ENCODE peak calls at places on chromosomes 12 and 14, in nine cellular contexts. One of them, this sample, is unnamed.

GRCh38 chr12:88895634-88896033 is 315.4 kb upstream of the KITLG start:
- DNase-seq in IMR-90: peak
- DNase-seq in MM.1S: no peak
- DNase-seq in foreskin fibroblast: peak
- DNase-seq in coronary artery: no peak
- DNase-seq in PC-9: no peak
- DNase-seq in tibial nerve: no peak
- DNase-seq in upper lobe of right lung: no peak
- DNase-seq in dorsolateral prefrontal cortex: no peak
- DNase-seq in this sample: no peak

GRCh38 chr14:93788557-93789365 is 476 bp upstream of the PRIMA1 start:
- DNase-seq in IMR-90: no peak
- DNase-seq in MM.1S: no peak
- DNase-seq in foreskin fibroblast: peak
- DNase-seq in coronary artery: no peak
- DNase-seq in PC-9: no peak
- DNase-seq in tibial nerve: no peak
- DNase-seq in upper lobe of right lung: no peak
- DNase-seq in dorsolateral prefrontal cortex: peak
- DNase-seq in this sample: no peak

GRCh38 chr12:13135336-13136178 is 32.1 kb upstream of the GSG1 start:
- DNase-seq in IMR-90: peak
- DNase-seq in MM.1S: no peak
- DNase-seq in foreskin fibroblast: peak
- DNase-seq in coronary artery: no peak
- DNase-seq in PC-9: peak
- DNase-seq in tibial nerve: no peak
- DNase-seq in upper lobe of right lung: peak
- DNase-seq in dorsolateral prefrontal cortex: peak
- DNase-seq in this sample: no peak

GRCh38 chr12:115960868-115961802 is 316.4 kb downstream of the MED13L start:
- DNase-seq in IMR-90: no peak
- DNase-seq in MM.1S: no peak
- DNase-seq in foreskin fibroblast: no peak
- DNase-seq in coronary artery: no peak
- DNase-seq in PC-9: no peak
- DNase-seq in tibial nerve: no peak
- DNase-seq in upper lobe of right lung: no peak
- DNase-seq in dorsolateral prefrontal cortex: no peak
- DNase-seq in this sample: no peak

GRCh38 chr14:22572562-22573058 is 16.4 kb downstream of the DAD1 start:
- DNase-seq in IMR-90: peak
- DNase-seq in MM.1S: no peak
- DNase-seq in foreskin fibroblast: peak
- DNase-seq in coronary artery: no peak
- DNase-seq in PC-9: no peak
- DNase-seq in tibial nerve: no peak
- DNase-seq in upper lobe of right lung: no peak
- DNase-seq in dorsolateral prefrontal cortex: no peak
- DNase-seq in this sample: no peak

GRCh38 chr14:56244138-56244789 is 126.1 kb downstream of the PELI2 start:
- DNase-seq in IMR-90: peak
- DNase-seq in MM.1S: no peak
- DNase-seq in foreskin fibroblast: peak
- DNase-seq in coronary artery: no peak
- DNase-seq in PC-9: no peak
- DNase-seq in tibial nerve: no peak
- DNase-seq in upper lobe of right lung: no peak
- DNase-seq in dorsolateral prefrontal cortex: no peak
- DNase-seq in this sample: no peak

GRCh38 chr12:27176765-27177164 is 67.3 kb upstream of the STK38L start:
- DNase-seq in IMR-90: peak
- DNase-seq in MM.1S: no peak
- DNase-seq in foreskin fibroblast: peak
- DNase-seq in coronary artery: no peak
- DNase-seq in PC-9: peak
- DNase-seq in tibial nerve: no peak
- DNase-seq in upper lobe of right lung: no peak
- DNase-seq in dorsolateral prefrontal cortex: no peak
- DNase-seq in this sample: no peak

GRCh38 chr12:3821441-3821840 is 51.8 kb downstream of the PARP11 start:
- DNase-seq in IMR-90: no peak
- DNase-seq in MM.1S: no peak
- DNase-seq in foreskin fibroblast: no peak
- DNase-seq in coronary artery: no peak
- DNase-seq in PC-9: no peak
- DNase-seq in tibial nerve: no peak
- DNase-seq in upper lobe of right lung: no peak
- DNase-seq in dorsolateral prefrontal cortex: no peak
- DNase-seq in this sample: no peak

GRCh38 chr12:47561746-47562145 is 144.1 kb downstream of the RPAP3 start:
- DNase-seq in IMR-90: no peak
- DNase-seq in MM.1S: no peak
- DNase-seq in foreskin fibroblast: peak
- DNase-seq in coronary artery: no peak
- DNase-seq in PC-9: no peak
- DNase-seq in tibial nerve: no peak
- DNase-seq in upper lobe of right lung: no peak
- DNase-seq in dorsolateral prefrontal cortex: no peak
- DNase-seq in this sample: no peak

GRCh38 chr14:24630872-24631477 is 3.0 kb downstream of the GZMB start:
- DNase-seq in IMR-90: peak
- DNase-seq in MM.1S: no peak
- DNase-seq in foreskin fibroblast: no peak
- DNase-seq in coronary artery: no peak
- DNase-seq in PC-9: no peak
- DNase-seq in tibial nerve: no peak
- DNase-seq in upper lobe of right lung: no peak
- DNase-seq in dorsolateral prefrontal cortex: no peak
- DNase-seq in this sample: no peak

GRCh38 chr12:10190558-10191388 is 11.9 kb downstream of the TMEM52B start:
- DNase-seq in IMR-90: peak
- DNase-seq in MM.1S: peak
- DNase-seq in foreskin fibroblast: peak
- DNase-seq in coronary artery: no peak
- DNase-seq in PC-9: peak
- DNase-seq in tibial nerve: peak
- DNase-seq in upper lobe of right lung: no peak
- DNase-seq in dorsolateral prefrontal cortex: peak
- DNase-seq in this sample: no peak

GRCh38 chr12:108498136-108498535 is 16.9 kb upstream of the FICD start:
- DNase-seq in IMR-90: no peak
- DNase-seq in MM.1S: no peak
- DNase-seq in foreskin fibroblast: no peak
- DNase-seq in coronary artery: no peak
- DNase-seq in PC-9: no peak
- DNase-seq in tibial nerve: no peak
- DNase-seq in upper lobe of right lung: no peak
- DNase-seq in dorsolateral prefrontal cortex: no peak
- DNase-seq in this sample: no peak

GRCh38 chr12:108491256-108491655 is 23.8 kb upstream of the FICD start:
- DNase-seq in IMR-90: no peak
- DNase-seq in MM.1S: no peak
- DNase-seq in foreskin fibroblast: no peak
- DNase-seq in coronary artery: no peak
- DNase-seq in PC-9: no peak
- DNase-seq in tibial nerve: no peak
- DNase-seq in upper lobe of right lung: no peak
- DNase-seq in dorsolateral prefrontal cortex: no peak
- DNase-seq in this sample: no peak

GRCh38 chr12:108495823-108496579 is 19.1 kb upstream of the FICD start:
- DNase-seq in IMR-90: no peak
- DNase-seq in MM.1S: no peak
- DNase-seq in foreskin fibroblast: no peak
- DNase-seq in coronary artery: no peak
- DNase-seq in PC-9: no peak
- DNase-seq in tibial nerve: no peak
- DNase-seq in upper lobe of right lung: no peak
- DNase-seq in dorsolateral prefrontal cortex: no peak
- DNase-seq in this sample: no peak

DNA sequence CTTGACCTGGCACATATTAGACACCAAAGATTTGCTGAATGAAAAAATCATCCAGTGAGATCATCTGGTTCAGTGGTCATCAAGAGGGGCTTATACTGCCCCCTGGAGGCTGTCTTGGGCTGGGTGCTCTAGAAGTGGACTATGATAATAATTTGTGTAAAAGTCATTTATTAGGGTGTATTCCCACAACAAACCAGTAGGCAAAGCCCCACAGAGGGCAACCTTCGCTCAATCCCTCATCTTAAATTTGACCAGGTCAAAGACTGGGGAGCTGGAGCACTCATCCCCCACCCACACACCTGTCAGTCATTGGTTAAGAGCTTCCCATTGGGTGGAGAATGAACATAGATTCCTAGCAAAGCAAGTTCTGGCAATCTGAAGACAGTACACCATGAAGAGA is 20.0 kb upstream of the FICD start:
- DNase-seq in IMR-90: peak
- DNase-seq in MM.1S: peak
- DNase-seq in foreskin fibroblast: peak
- DNase-seq in coronary artery: no peak
- DNase-seq in PC-9: no peak
- DNase-seq in tibial nerve: no peak
- DNase-seq in upper lobe of right lung: no peak
- DNase-seq in dorsolateral prefrontal cortex: no peak
- DNase-seq in this sample: no peak
- TF ChIP-seq CTCF in IMR-90: peak
- TF ChIP-seq CTCF in MM.1S: peak
- TF ChIP-seq CTCF in foreskin fibroblast: peak
- TF ChIP-seq CTCF in coronary artery: no peak
- TF ChIP-seq CTCF in PC-9: peak
- TF ChIP-seq CTCF in tibial nerve: peak
- TF ChIP-seq CTCF in upper lobe of right lung: peak
- TF ChIP-seq CTCF in dorsolateral prefrontal cortex: peak
- TF ChIP-seq CTCF in this sample: peak

GRCh38 chr12:87870493-87870892 is 158.7 kb downstream of the C12orf50 start:
- DNase-seq in IMR-90: no peak
- DNase-seq in MM.1S: no peak
- DNase-seq in foreskin fibroblast: no peak
- DNase-seq in coronary artery: no peak
- DNase-seq in PC-9: no peak
- DNase-seq in tibial nerve: no peak
- DNase-seq in upper lobe of right lung: no peak
- DNase-seq in dorsolateral prefrontal cortex: no peak
- DNase-seq in this sample: no peak
- H3K4me3 ChIP-seq in IMR-90: no peak
- H3K4me3 ChIP-seq in MM.1S: no peak
- H3K4me3 ChIP-seq in foreskin fibroblast: no peak
- H3K4me3 ChIP-seq in coronary artery: no peak
- H3K4me3 ChIP-seq in PC-9: no peak
- H3K4me3 ChIP-seq in tibial nerve: no peak
- H3K4me3 ChIP-seq in upper lobe of right lung: no peak
- H3K4me3 ChIP-seq in dorsolateral prefrontal cortex: no peak
- H3K4me3 ChIP-seq in this sample: no peak

DNA sequence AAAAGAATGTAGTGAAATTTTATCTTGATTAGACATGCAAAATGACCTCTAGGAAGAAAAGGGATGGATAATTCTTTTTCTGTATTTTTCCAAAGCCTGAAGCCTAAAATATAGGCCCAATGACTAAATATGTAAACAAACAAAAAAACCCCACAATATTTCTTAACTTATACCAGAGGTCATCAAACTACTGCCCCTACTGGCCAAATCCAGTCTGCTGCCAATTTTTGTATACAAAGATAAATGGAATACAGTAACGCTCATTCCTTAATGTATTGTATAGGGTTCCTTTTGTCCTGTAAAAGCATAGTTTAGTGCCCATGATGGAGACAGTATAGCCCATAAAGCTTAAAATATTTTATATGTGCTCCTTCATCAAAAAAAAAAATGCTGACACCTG is 145.7 kb upstream of the ALG10 start:
- DNase-seq in IMR-90: no peak
- DNase-seq in MM.1S: no peak
- DNase-seq in foreskin fibroblast: no peak
- DNase-seq in coronary artery: no peak
- DNase-seq in PC-9: no peak
- DNase-seq in tibial nerve: no peak
- DNase-seq in upper lobe of right lung: no peak
- DNase-seq in dorsolateral prefrontal cortex: no peak
- DNase-seq in this sample: no peak
- TF ChIP-seq CTCF in IMR-90: no peak
- TF ChIP-seq CTCF in MM.1S: peak
- TF ChIP-seq CTCF in foreskin fibroblast: no peak
- TF ChIP-seq CTCF in coronary artery: no peak
- TF ChIP-seq CTCF in PC-9: peak
- TF ChIP-seq CTCF in tibial nerve: no peak
- TF ChIP-seq CTCF in upper lobe of right lung: no peak
- TF ChIP-seq CTCF in dorsolateral prefrontal cortex: peak
- TF ChIP-seq CTCF in this sample: no peak

GRCh38 chr12:21602774-21603173 is 1.9 kb downstream of the GYS2 start:
- DNase-seq in IMR-90: no peak
- DNase-seq in MM.1S: no peak
- DNase-seq in foreskin fibroblast: no peak
- DNase-seq in coronary artery: no peak
- DNase-seq in PC-9: no peak
- DNase-seq in tibial nerve: no peak
- DNase-seq in upper lobe of right lung: no peak
- DNase-seq in dorsolateral prefrontal cortex: no peak
- DNase-seq in this sample: no peak
- H3K4me3 ChIP-seq in IMR-90: no peak
- H3K4me3 ChIP-seq in MM.1S: no peak
- H3K4me3 ChIP-seq in foreskin fibroblast: no peak
- H3K4me3 ChIP-seq in coronary artery: no peak
- H3K4me3 ChIP-seq in PC-9: no peak
- H3K4me3 ChIP-seq in tibial nerve: no peak
- H3K4me3 ChIP-seq in upper lobe of right lung: no peak
- H3K4me3 ChIP-seq in dorsolateral prefrontal cortex: no peak
- H3K4me3 ChIP-seq in this sample: no peak

GRCh38 chr14:104131968-104132732 is 6.2 kb upstream of the KIF26A start:
- DNase-seq in IMR-90: no peak
- DNase-seq in MM.1S: no peak
- DNase-seq in foreskin fibroblast: no peak
- DNase-seq in coronary artery: no peak
- DNase-seq in PC-9: no peak
- DNase-seq in tibial nerve: no peak
- DNase-seq in upper lobe of right lung: peak
- DNase-seq in dorsolateral prefrontal cortex: peak
- DNase-seq in this sample: no peak
- TF ChIP-seq CTCF in IMR-90: no peak
- TF ChIP-seq CTCF in MM.1S: no peak
- TF ChIP-seq CTCF in foreskin fibroblast: no peak
- TF ChIP-seq CTCF in coronary artery: no peak
- TF ChIP-seq CTCF in PC-9: no peak
- TF ChIP-seq CTCF in tibial nerve: no peak
- TF ChIP-seq CTCF in upper lobe of right lung: no peak
- TF ChIP-seq CTCF in dorsolateral prefrontal cortex: no peak
- TF ChIP-seq CTCF in this sample: no peak

DNA sequence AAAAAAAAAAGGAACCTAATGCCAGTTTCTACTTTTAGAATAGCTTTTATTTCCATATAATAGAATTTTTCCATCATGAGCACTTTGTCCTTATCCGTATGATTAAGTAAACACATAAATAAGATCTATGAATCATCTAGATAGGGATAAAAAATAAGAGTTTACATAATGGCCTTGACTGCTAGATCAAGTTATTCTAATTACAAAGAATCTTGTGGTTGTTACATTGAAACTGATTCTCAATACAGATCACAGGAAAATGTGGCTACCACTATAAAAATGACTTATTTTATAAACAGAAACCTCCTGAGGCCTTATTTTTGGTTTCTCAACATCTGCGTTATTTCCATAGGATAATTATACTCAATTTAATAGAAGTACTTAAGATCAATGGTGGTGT is 34.4 kb upstream of the NDUFA12 start:
- DNase-seq in IMR-90: no peak
- DNase-seq in MM.1S: no peak
- DNase-seq in foreskin fibroblast: no peak
- DNase-seq in coronary artery: no peak
- DNase-seq in PC-9: no peak
- DNase-seq in tibial nerve: no peak
- DNase-seq in upper lobe of right lung: no peak
- DNase-seq in dorsolateral prefrontal cortex: no peak
- DNase-seq in this sample: no peak
- H3K4me3 ChIP-seq in IMR-90: no peak
- H3K4me3 ChIP-seq in MM.1S: no peak
- H3K4me3 ChIP-seq in foreskin fibroblast: no peak
- H3K4me3 ChIP-seq in coronary artery: no peak
- H3K4me3 ChIP-seq in PC-9: no peak
- H3K4me3 ChIP-seq in tibial nerve: no peak
- H3K4me3 ChIP-seq in upper lobe of right lung: no peak
- H3K4me3 ChIP-seq in dorsolateral prefrontal cortex: no peak
- H3K4me3 ChIP-seq in this sample: no peak